ENCODE peak calls at places on chromosomes 5 and 9, in ten cellular contexts. T is HepG2, Y is PC-3, M is transverse colon, I is uterus, D is neural progenitor cell, Z is A549, B is fibroblast of lung, O is cardiac muscle cell, J is right cardiac atrium. C is an unnamed sample. For H3K4me1, the result is how much of the 10 kb centered on the place peaks cover.

GRCh38 chr9:31355965-31356364 is 1028.5 kb upstream of the ACO1 start:
- DNase-seq in I (no peak), T (no peak), O (no peak), D (no peak), B (no peak), M (no peak), Y (no peak), Z (no peak), J (no peak), C (no peak)

GRCh38 chr5:88845081-88845697 is 37.8 kb downstream of the MEF2C start:
- DNase-seq in T (no peak), M (no peak), I (no peak), D (no peak), B (no peak), O (no peak), Y (no peak), J (no peak), Z (no peak), C (no peak)

GRCh38 chr9:127418037-127418471 is 6.1 kb upstream of the ZNF79 start:
- DNase-seq in D (peak), M (no peak), T (peak), Z (peak), Y (peak), J (peak), B (no peak), I (no peak), O (peak), C (peak)

GRCh38 chr5:11903121-11903613 is 1.1 kb downstream of the CTNND2 start:
- DNase-seq in Y (no peak), D (peak), O (peak), M (no peak), J (no peak), T (no peak), Z (no peak), B (peak), I (no peak), C (peak)

GRCh38 chr9:134301387-134302129 is 24.7 kb upstream of the RXRA start:
- DNase-seq in B (peak), I (no peak), J (peak), Y (peak), O (no peak), Z (no peak), D (no peak), T (no peak), M (no peak), C (no peak)

GRCh38 chr5:133140311-133140710 is 88.5 kb downstream of the HSPA4 start:
- DNase-seq in B (no peak), T (no peak), Y (no peak), Z (no peak), M (no peak), J (no peak), D (no peak), O (no peak), I (no peak), C (no peak)

GRCh38 chr5:102421647-102422046 is 77.2 kb downstream of the SLCO6A1 start:
- DNase-seq in M (no peak), I (no peak), T (peak), B (no peak), D (no peak), Z (no peak), J (peak), O (no peak), Y (peak), C (peak)

GRCh38 chr5:34651791-34652190 is 4.3 kb upstream of the RAI14 start:
- DNase-seq in D (no peak), M (no peak), O (no peak), B (no peak), Y (no peak), J (no peak), Z (no peak), T (no peak), I (no peak), C (no peak)

GRCh38 chr5:151178372-151178771 is 20.8 kb upstream of the ANXA6 start:
- DNase-seq in T (no peak), D (no peak), M (no peak), Z (no peak), B (no peak), J (no peak), Y (no peak), O (no peak), I (no peak), C (no peak)

GRCh38 chr9:94881946-94882345 is 155.4 kb downstream of the AOPEP start:
- DNase-seq in B (no peak), Y (no peak), D (no peak), J (no peak), Z (no peak), M (no peak), O (no peak), I (no peak), T (no peak), C (no peak)

GRCh38 chr5:170524576-170524975 is 20.8 kb downstream of the KCNIP1 start:
- DNase-seq in B (no peak), T (no peak), M (no peak), Y (no peak), Z (no peak), O (no peak), D (no peak), J (no peak), I (no peak), C (no peak)

GRCh38 chr5:154740957-154741356 is 14.2 kb upstream of the LARP1 start:
- DNase-seq in Z (no peak), I (peak), J (peak), D (no peak), Y (no peak), B (peak), O (no peak), M (no peak), T (no peak), C (peak)

GRCh38 chr5:131977212-131977604 is 31.7 kb upstream of the MEIKIN start:
- DNase-seq in T (no peak), D (no peak), J (no peak), O (no peak), Z (no peak), I (no peak), Y (no peak), M (no peak), B (no peak), C (no peak)

GRCh38 chr9:69223605-69224004 is 49.5 kb downstream of the TJP2 start:
- DNase-seq in Z (peak), Y (peak), T (peak), D (peak), M (no peak), B (peak), I (no peak), J (no peak), O (peak), C (peak)

GRCh38 chr5:67465556-67466206 is 269.1 kb upstream of the CD180 start:
- DNase-seq in M (no peak), D (no peak), I (peak), J (no peak), T (no peak), B (peak), O (no peak), Z (no peak), Y (no peak), C (no peak)

GRCh38 chr5:175094461-175094860 is 349.5 kb downstream of the DRD1 start:
- DNase-seq in M (no peak), O (no peak), J (no peak), B (no peak), Z (no peak), D (no peak), Y (no peak), T (no peak), I (no peak), C (no peak)

GRCh38 chr5:135156337-135156714 is 122.3 kb upstream of the PITX1 start:
- DNase-seq in B (no peak), Y (no peak), J (no peak), T (no peak), D (no peak), Z (no peak), M (no peak), I (no peak), O (no peak), C (no peak)

GRCh38 chr9:92520837-92521236 is 15.0 kb downstream of the ECM2 start:
- DNase-seq in B (no peak), I (no peak), D (no peak), Y (no peak), T (no peak), Z (no peak), O (no peak), J (no peak), M (no peak), C (no peak)

GRCh38 chr9:92527291-92527828 is 8.4 kb downstream of the ECM2 start:
- DNase-seq in I (no peak), O (no peak), J (no peak), Y (no peak), M (no peak), T (no peak), B (no peak), D (no peak), Z (no peak), C (no peak)

GRCh38 chr9:92525306-92525705 is 10.5 kb downstream of the ECM2 start:
- DNase-seq in Z (no peak), O (no peak), T (no peak), B (peak), I (no peak), M (no peak), D (no peak), J (no peak), Y (peak), C (no peak)

GRCh38 chr9:92524881-92525280 is 10.9 kb downstream of the ECM2 start:
- DNase-seq in M (no peak), Z (no peak), J (no peak), B (no peak), O (no peak), Y (no peak), D (no peak), I (no peak), T (no peak), C (no peak)

GRCh38 chr9:92522983-92523970 is 12.5 kb downstream of the ECM2 start:
- DNase-seq in M (no peak), O (peak), B (no peak), D (no peak), T (peak), J (no peak), Y (no peak), Z (no peak), I (no peak), C (peak)
- H3K4me1 ChIP-seq in M (under half), O (under half), B (under half), D (under half), T (under half), J (under half), Y (under half), Z (under half), I (under half), C (under half)

GRCh38 chr5:173050791-173051190 is 5.4 kb upstream of the CREBRF start:
- DNase-seq in T (no peak), I (no peak), B (no peak), M (no peak), J (no peak), O (no peak), Z (no peak), D (no peak), Y (no peak), C (no peak)

GRCh38 chr5:173047838-173048105 is 8.4 kb upstream of the CREBRF start:
- DNase-seq in B (no peak), Z (no peak), D (no peak), O (no peak), Y (no peak), J (no peak), T (no peak), M (no peak), I (no peak), C (no peak)

GRCh38 chr5:173041881-173042481 is 14.2 kb upstream of the CREBRF start:
- DNase-seq in O (no peak), Z (no peak), M (no peak), I (no peak), J (no peak), B (no peak), D (no peak), Y (no peak), T (peak), C (no peak)

GRCh38 chr5:173042708-173043107 is 13.4 kb upstream of the CREBRF start:
- DNase-seq in Z (no peak), I (no peak), T (no peak), O (no peak), B (no peak), D (no peak), M (no peak), Y (no peak), J (no peak), C (no peak)

GRCh38 chr5:173045481-173045880 is 10.7 kb upstream of the CREBRF start:
- DNase-seq in B (no peak), J (no peak), T (peak), I (no peak), O (peak), D (no peak), Z (no peak), M (no peak), Y (no peak), C (no peak)
- H3K4me1 ChIP-seq in B (under half), J (under half), T (half or more), I (under half), O (under half), D (under half), Z (under half), M (under half), Y (under half), C (under half)

DNA sequence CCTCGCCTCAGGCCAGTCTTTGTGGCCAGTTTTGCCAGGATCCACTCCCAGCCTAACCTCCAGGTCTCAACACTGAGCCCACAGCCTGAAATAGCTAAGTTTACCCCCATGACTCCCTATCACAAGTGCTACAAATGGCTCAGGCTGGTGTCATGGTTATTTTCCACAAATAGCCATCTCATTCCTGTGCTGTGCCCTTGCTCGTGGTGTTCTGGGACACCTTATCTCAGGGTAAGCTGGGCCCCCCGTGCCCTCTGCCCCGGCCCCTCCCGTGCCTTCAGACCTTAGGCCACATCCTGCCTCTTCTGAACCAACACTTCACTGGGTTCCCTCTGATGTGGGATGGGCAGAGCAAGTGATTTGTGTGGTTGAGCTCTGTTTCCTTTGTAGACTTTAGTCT is 84.8 kb upstream of the CTNNA1 start:
- DNase-seq in J (peak), T (peak), Z (no peak), B (no peak), Y (no peak), O (peak), I (no peak), M (no peak), D (no peak), C (no peak)
- H3K4me1 ChIP-seq in J (under half), T (under half), Z (under half), B (under half), Y (under half), O (under half), I (under half), M (under half), D (under half), C (under half)

GRCh38 chr5:14155075-14155474 is 11.9 kb downstream of the TRIO start:
- DNase-seq in B (no peak), D (no peak), M (no peak), I (no peak), Y (no peak), T (no peak), Z (no peak), O (no peak), J (no peak), C (no peak)

GRCh38 chr5:14153071-14153864 is 10.1 kb downstream of the TRIO start:
- DNase-seq in J (no peak), M (no peak), O (no peak), Z (no peak), Y (no peak), T (no peak), I (no peak), D (no peak), B (no peak), C (no peak)

GRCh38 chr5:14156611-14157493 is 13.7 kb downstream of the TRIO start:
- DNase-seq in J (no peak), Z (peak), T (peak), B (peak), O (no peak), M (no peak), D (no peak), Y (peak), I (no peak), C (no peak)

GRCh38 chr5:14155730-14156129 is 12.6 kb downstream of the TRIO start:
- DNase-seq in B (no peak), O (no peak), I (no peak), Z (no peak), M (no peak), T (no peak), D (no peak), J (no peak), Y (no peak), C (no peak)

DNA sequence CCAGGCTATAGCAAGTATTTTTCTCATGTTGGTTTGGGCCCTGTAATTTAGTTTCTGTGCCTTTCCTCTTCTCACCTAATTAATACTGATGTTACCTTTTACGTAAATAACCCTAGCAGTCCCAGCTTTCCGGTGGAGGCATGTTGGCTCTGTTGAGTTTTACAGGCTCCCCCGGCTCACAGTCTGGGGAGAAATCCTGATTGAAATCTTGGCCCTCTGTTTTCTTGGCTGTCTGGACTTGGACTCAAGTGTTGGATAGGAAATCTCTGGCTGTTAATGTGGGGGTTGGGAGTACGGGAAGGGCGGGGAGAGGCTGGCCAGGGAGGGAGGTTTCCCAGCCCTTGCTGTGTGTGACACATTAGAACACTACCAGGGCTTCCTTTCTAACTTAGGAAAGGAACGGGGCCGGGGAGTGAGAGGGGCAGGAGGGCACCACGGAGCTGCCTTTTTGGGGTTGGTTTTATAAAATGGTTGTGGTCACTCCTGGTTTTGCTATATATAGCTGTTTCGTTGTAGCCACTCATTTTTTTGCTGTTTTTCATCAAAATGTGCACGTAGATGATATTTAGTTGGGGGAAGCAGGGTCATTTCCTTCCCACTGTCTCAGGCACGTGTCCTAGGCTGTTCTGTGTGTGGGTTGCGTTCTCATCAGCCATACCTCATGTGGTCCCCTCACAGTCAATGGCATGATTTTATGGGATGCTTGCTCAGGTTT is 10.9 kb downstream of the TRIO start:
- DNase-seq in D (peak), B (peak), M (peak), J (peak), T (no peak), Z (no peak), I (peak), O (peak), Y (peak), C (peak)
- H3K4me1 ChIP-seq in D (under half), B (half or more), M (half or more), J (under half), T (half or more), Z (half or more), I (under half), O (half or more), Y (half or more), C (under half)

DNA sequence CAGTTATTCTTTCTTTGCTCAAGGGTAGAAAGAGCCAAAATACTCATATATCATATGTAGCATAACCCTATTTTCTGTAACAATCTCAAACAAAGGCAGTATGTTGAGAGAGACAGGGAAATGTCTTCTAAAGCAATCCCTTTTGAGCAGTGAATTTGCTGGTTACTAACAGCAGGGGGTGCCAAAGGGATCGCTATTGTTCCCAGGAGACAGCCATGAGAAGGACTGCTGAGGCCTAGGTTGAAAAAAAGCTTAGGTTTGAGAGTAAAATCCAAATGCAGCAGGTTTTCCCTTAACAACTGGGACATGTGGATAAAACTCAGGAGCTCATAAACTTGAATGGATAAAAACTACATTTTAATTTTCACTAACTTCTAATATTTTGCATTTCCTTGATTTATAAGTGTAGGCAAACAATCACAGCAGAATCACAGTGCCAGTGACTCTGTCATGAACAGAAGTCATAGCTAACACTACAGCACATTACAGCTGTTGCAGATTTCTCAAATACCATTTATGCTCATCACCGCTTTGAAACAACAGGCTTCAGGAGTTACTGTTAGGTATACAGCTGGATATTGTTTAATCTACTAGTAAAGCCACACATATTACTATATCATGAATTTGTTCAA is 148.4 kb downstream of the MAPKAP1 start:
- DNase-seq in B (peak), I (peak), M (peak), D (peak), O (peak), Y (peak), Z (peak), J (peak), T (peak), C (peak)
- H3K4me1 ChIP-seq in B (under half), I (under half), M (under half), D (under half), O (under half), Y (under half), Z (under half), J (under half), T (under half), C (under half)

GRCh38 chr9:91818226-91818587 is 131.8 kb downstream of the ROR2 start:
- DNase-seq in O (no peak), M (no peak), I (no peak), J (no peak), Y (no peak), B (no peak), T (no peak), D (no peak), Z (no peak), C (no peak)
- H3K4me1 ChIP-seq in O (under half), M (under half), I (under half), J (under half), Y (under half), B (under half), T (under half), D (under half), Z (under half), C (under half)

GRCh38 chr9:21831841-21832509 is 29.5 kb downstream of the MTAP start:
- DNase-seq in O (no peak), I (no peak), Z (peak), J (no peak), M (no peak), Y (peak), D (no peak), T (no peak), B (peak), C (no peak)

GRCh38 chr9:21830589-21830988 is 28.2 kb downstream of the MTAP start:
- DNase-seq in M (no peak), Z (peak), I (no peak), J (no peak), Y (peak), O (no peak), B (peak), T (no peak), D (no peak), C (no peak)

GRCh38 chr9:21836437-21837161 is 34.2 kb downstream of the MTAP start:
- DNase-seq in B (peak), Y (peak), D (no peak), M (no peak), Z (no peak), I (no peak), J (no peak), O (no peak), T (peak), C (peak)

GRCh38 chr9:21835111-21835510 is 32.7 kb downstream of the MTAP start:
- DNase-seq in T (no peak), J (no peak), M (no peak), Y (no peak), Z (no peak), D (no peak), O (no peak), I (no peak), B (peak), C (no peak)

DNA sequence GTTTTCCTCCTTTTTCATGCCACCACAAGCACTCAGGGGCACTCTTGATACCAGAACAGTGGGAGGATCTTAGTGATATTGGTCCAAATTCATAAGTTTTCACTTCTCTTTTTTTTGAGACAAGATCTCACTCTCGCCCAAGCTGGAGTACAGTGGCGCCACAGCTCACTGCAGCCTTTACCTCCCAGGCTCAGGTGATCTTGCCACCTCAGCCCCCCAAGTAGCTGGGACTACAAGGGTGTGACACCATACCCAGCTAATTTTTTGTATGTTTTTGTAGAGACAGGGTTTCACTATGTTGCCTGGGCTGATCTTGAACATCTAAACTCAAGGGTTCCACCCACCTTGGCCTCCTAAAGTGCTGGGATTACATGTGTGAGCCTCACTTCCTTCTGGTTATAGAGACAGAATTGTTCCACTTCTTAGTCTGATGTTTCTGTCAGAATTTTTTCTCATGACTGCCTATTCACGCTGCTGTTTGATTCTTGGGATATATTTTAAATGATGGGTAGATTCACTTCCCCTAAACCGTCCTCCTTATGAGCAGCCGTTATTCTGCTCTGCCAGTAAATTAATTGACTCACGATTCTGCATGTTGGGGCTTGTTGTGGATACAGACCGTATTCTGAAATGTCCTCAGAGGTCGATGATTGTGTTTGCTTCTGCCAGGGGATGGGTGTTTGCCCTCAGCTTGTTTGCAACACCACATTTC is 30.8 kb downstream of the MTAP start:
- DNase-seq in D (no peak), T (no peak), Y (no peak), Z (no peak), I (no peak), M (no peak), J (no peak), O (no peak), B (no peak), C (no peak)
- H3K4me1 ChIP-seq in D (under half), T (under half), Y (half or more), Z (under half), I (under half), M (under half), J (under half), O (under half), B (under half), C (under half)